ENCODE peak calls at places on chromosomes 2 and 18, in ten cellular contexts. One of them, this sample, is unnamed.

GRCh38 chr2:224405841-224406370 is 4.0 kb upstream of the FAM124B start:
- DNase-seq in K562: no peak
- DNase-seq in GM23248: peak; percentile 37
- DNase-seq in fibroblast of lung: no peak
- DNase-seq in neural progenitor cell: no peak
- DNase-seq in HCT116: no peak
- DNase-seq in neuronal stem cell: no peak
- DNase-seq in PC-3: no peak
- DNase-seq in MM.1S: no peak
- DNase-seq in DND-41: no peak
- DNase-seq in this sample: no peak

GRCh38 chr2:127047054-127047453 is 59.9 kb downstream of the BIN1 start:
- DNase-seq in K562: no peak
- DNase-seq in GM23248: no peak
- DNase-seq in fibroblast of lung: no peak
- DNase-seq in neural progenitor cell: no peak
- DNase-seq in HCT116: no peak
- DNase-seq in neuronal stem cell: no peak
- DNase-seq in PC-3: no peak
- DNase-seq in MM.1S: no peak
- DNase-seq in DND-41: no peak
- DNase-seq in this sample: peak; percentile 68

GRCh38 chr2:27379840-27380625 is 501 bp downstream of the ZNF513 start:
- DNase-seq in K562: peak; percentile 38
- DNase-seq in GM23248: peak; percentile 54
- DNase-seq in fibroblast of lung: peak; percentile 59
- DNase-seq in neural progenitor cell: no peak
- DNase-seq in HCT116: no peak
- DNase-seq in neuronal stem cell: peak; percentile 71
- DNase-seq in PC-3: peak; percentile 38
- DNase-seq in MM.1S: peak; percentile 9
- DNase-seq in DND-41: peak; percentile 36
- DNase-seq in this sample: peak; percentile 93

GRCh38 chr2:214103199-214104001 is 307.5 kb upstream of the VWC2L start:
- DNase-seq in K562: no peak
- DNase-seq in GM23248: no peak
- DNase-seq in fibroblast of lung: no peak
- DNase-seq in neural progenitor cell: no peak
- DNase-seq in HCT116: no peak
- DNase-seq in neuronal stem cell: no peak
- DNase-seq in PC-3: peak; percentile 39
- DNase-seq in MM.1S: peak; percentile 72
- DNase-seq in DND-41: peak; percentile 71
- DNase-seq in this sample: no peak

GRCh38 chr18:59024829-59025228 is 114.9 kb upstream of the SEC11C start:
- DNase-seq in K562: no peak
- DNase-seq in GM23248: peak; percentile 46
- DNase-seq in fibroblast of lung: peak; percentile 78
- DNase-seq in neural progenitor cell: no peak
- DNase-seq in HCT116: no peak
- DNase-seq in neuronal stem cell: no peak
- DNase-seq in PC-3: no peak
- DNase-seq in MM.1S: no peak
- DNase-seq in DND-41: no peak
- DNase-seq in this sample: no peak

GRCh38 chr2:29562896-29563295 is 358.5 kb downstream of the ALK start:
- DNase-seq in K562: no peak
- DNase-seq in GM23248: no peak
- DNase-seq in fibroblast of lung: no peak
- DNase-seq in neural progenitor cell: no peak
- DNase-seq in HCT116: no peak
- DNase-seq in neuronal stem cell: no peak
- DNase-seq in PC-3: no peak
- DNase-seq in MM.1S: no peak
- DNase-seq in DND-41: no peak
- DNase-seq in this sample: no peak

GRCh38 chr2:240055177-240055917 is 2.0 kb upstream of the OR6B3 start:
- DNase-seq in K562: no peak
- DNase-seq in GM23248: no peak
- DNase-seq in fibroblast of lung: no peak
- DNase-seq in neural progenitor cell: no peak
- DNase-seq in HCT116: no peak
- DNase-seq in neuronal stem cell: no peak
- DNase-seq in PC-3: no peak
- DNase-seq in MM.1S: no peak
- DNase-seq in DND-41: no peak
- DNase-seq in this sample: no peak

GRCh38 chr2:209044307-209044706 is 379.5 kb upstream of the MAP2 start:
- DNase-seq in K562: no peak
- DNase-seq in GM23248: no peak
- DNase-seq in fibroblast of lung: no peak
- DNase-seq in neural progenitor cell: no peak
- DNase-seq in HCT116: no peak
- DNase-seq in neuronal stem cell: no peak
- DNase-seq in PC-3: no peak
- DNase-seq in MM.1S: no peak
- DNase-seq in DND-41: no peak
- DNase-seq in this sample: no peak

GRCh38 chr18:13640266-13640860 is 86.0 kb downstream of the FAM210A start:
- DNase-seq in K562: no peak
- DNase-seq in GM23248: no peak
- DNase-seq in fibroblast of lung: no peak
- DNase-seq in neural progenitor cell: no peak
- DNase-seq in HCT116: no peak
- DNase-seq in neuronal stem cell: no peak
- DNase-seq in PC-3: no peak
- DNase-seq in MM.1S: no peak
- DNase-seq in DND-41: no peak
- DNase-seq in this sample: no peak
- H3K27ac ChIP-seq in K562: no peak overlapping the region
- H3K27ac ChIP-seq in GM23248: no peak overlapping the region
- H3K27ac ChIP-seq in fibroblast of lung: no peak overlapping the region
- H3K27ac ChIP-seq in neural progenitor cell: no peak overlapping the region
- H3K27ac ChIP-seq in HCT116: no peak overlapping the region
- H3K27ac ChIP-seq in neuronal stem cell: no peak overlapping the region
- H3K27ac ChIP-seq in PC-3: no peak overlapping the region
- H3K27ac ChIP-seq in MM.1S: no peak overlapping the region
- H3K27ac ChIP-seq in DND-41: no peak overlapping the region
- H3K27ac ChIP-seq in this sample: no peak overlapping the region

GRCh38 chr2:85755122-85756027 is 1.6 kb downstream of the ATOH8 start:
- DNase-seq in K562: no peak
- DNase-seq in GM23248: peak; percentile 80
- DNase-seq in fibroblast of lung: peak; percentile 67
- DNase-seq in neural progenitor cell: peak; percentile 25
- DNase-seq in HCT116: no peak
- DNase-seq in neuronal stem cell: no peak
- DNase-seq in PC-3: no peak
- DNase-seq in MM.1S: no peak
- DNase-seq in DND-41: no peak
- DNase-seq in this sample: peak; percentile 76
- H3K9ac ChIP-seq in K562: no peak overlapping the region
- H3K9ac ChIP-seq in GM23248: peak overlapping the region; percentile 92
- H3K9ac ChIP-seq in fibroblast of lung: peak overlapping the region; percentile 94
- H3K9ac ChIP-seq in neural progenitor cell: no peak overlapping the region
- H3K9ac ChIP-seq in HCT116: no peak overlapping the region
- H3K9ac ChIP-seq in neuronal stem cell: no peak overlapping the region
- H3K9ac ChIP-seq in PC-3: no peak overlapping the region
- H3K9ac ChIP-seq in MM.1S: no peak overlapping the region
- H3K9ac ChIP-seq in DND-41: no peak overlapping the region
- H3K9ac ChIP-seq in this sample: peak overlapping the region; percentile 67

DNA sequence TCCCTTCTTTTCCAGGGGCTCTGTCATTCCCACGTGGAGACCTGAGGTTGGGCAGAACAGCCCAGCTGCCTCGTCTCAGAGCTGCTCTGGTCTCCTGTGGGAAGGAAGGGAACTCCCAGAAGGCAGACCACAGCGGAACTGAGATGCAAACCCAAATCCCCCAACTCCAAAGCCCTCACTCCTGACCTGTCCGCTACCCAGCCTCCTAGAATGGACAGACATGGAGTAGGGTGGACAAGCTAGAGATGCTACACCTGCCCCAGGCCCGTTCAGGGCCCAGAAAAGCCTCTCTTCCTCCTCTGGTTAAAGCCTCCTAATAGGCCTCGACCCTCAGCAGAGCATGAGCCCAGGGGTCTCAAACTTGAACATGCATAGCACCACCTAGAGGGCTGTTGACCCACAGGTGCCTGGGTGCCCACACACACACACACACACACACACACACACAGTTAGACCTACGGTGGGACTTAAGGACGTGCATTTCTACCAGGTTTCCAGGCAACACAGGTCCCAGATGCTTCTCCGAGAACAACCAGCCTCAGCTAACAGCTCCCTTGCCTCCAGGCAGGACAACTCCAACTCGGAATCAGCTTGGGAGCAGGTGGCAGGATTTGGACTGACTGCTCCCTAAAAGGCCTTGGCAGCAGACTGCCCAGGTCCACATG is 93.5 kb downstream of the TNS1 start:
- DNase-seq in K562: no peak
- DNase-seq in GM23248: no peak
- DNase-seq in fibroblast of lung: no peak
- DNase-seq in neural progenitor cell: no peak
- DNase-seq in HCT116: no peak
- DNase-seq in neuronal stem cell: no peak
- DNase-seq in PC-3: no peak
- DNase-seq in MM.1S: no peak
- DNase-seq in DND-41: no peak
- DNase-seq in this sample: no peak
- H3K4me1 ChIP-seq in K562: no peaks in the 10 kb centered on the region
- H3K4me1 ChIP-seq in GM23248: peaks cover 27% of the 10 kb centered on the region
- H3K4me1 ChIP-seq in fibroblast of lung: peaks cover 35% of the 10 kb centered on the region
- H3K4me1 ChIP-seq in neural progenitor cell: no peaks in the 10 kb centered on the region
- H3K4me1 ChIP-seq in HCT116: no peaks in the 10 kb centered on the region
- H3K4me1 ChIP-seq in neuronal stem cell: peaks cover 8% of the 10 kb centered on the region
- H3K4me1 ChIP-seq in PC-3: no peaks in the 10 kb centered on the region
- H3K4me1 ChIP-seq in MM.1S: no peaks in the 10 kb centered on the region
- H3K4me1 ChIP-seq in DND-41: no peaks in the 10 kb centered on the region
- H3K4me1 ChIP-seq in this sample: peaks cover 87% of the 10 kb centered on the region

DNA sequence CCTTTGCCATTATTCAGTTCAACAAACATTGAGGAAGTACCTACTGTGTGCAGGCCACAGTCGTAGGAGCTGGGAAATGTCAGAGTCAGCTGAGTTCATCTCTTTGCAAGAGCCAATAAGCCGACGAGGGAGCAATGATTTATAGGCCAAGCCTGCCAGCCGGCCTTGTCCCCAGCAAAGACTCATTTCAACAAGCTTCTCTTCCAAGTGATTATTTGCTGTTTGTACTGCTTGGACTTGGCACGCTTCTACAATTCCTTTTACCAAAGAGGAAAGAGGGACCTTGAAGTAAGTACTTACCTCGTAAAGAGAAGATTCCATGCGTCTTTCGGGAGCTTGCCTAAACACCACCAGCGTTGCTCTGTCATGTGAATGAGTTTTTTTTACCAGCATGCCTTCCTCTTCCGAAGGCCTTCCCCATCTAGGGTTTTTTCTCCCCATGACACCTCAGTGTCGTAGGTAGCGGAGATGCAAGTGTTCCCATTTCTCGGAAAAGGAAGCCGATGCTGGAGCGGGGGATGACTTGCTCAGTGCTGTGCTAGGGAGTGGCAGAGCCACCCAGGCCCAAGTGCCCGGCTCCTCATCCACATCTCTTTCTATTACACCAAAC is 138.8 kb downstream of the KLHL29 start:
- DNase-seq in K562: no peak
- DNase-seq in GM23248: peak; percentile 53
- DNase-seq in fibroblast of lung: peak; percentile 71
- DNase-seq in neural progenitor cell: no peak
- DNase-seq in HCT116: no peak
- DNase-seq in neuronal stem cell: no peak
- DNase-seq in PC-3: no peak
- DNase-seq in MM.1S: no peak
- DNase-seq in DND-41: no peak
- DNase-seq in this sample: no peak
- H3K27ac ChIP-seq in K562: no peak overlapping the region
- H3K27ac ChIP-seq in GM23248: peak overlapping the region; percentile 88
- H3K27ac ChIP-seq in fibroblast of lung: no peak overlapping the region
- H3K27ac ChIP-seq in neural progenitor cell: no peak overlapping the region
- H3K27ac ChIP-seq in HCT116: peak overlapping the region; percentile 3
- H3K27ac ChIP-seq in neuronal stem cell: no peak overlapping the region
- H3K27ac ChIP-seq in PC-3: no peak overlapping the region
- H3K27ac ChIP-seq in MM.1S: no peak overlapping the region
- H3K27ac ChIP-seq in DND-41: no peak overlapping the region
- H3K27ac ChIP-seq in this sample: peak overlapping the region; percentile 22

GRCh38 chr2:9780368-9781130 is 62.7 kb upstream of the TAF1B start:
- DNase-seq in K562: no peak
- DNase-seq in GM23248: no peak
- DNase-seq in fibroblast of lung: no peak
- DNase-seq in neural progenitor cell: no peak
- DNase-seq in HCT116: no peak
- DNase-seq in neuronal stem cell: no peak
- DNase-seq in PC-3: no peak
- DNase-seq in MM.1S: peak; percentile 22
- DNase-seq in DND-41: no peak
- DNase-seq in this sample: peak; percentile 59
- H3K9ac ChIP-seq in K562: peak overlapping the region; percentile 37
- H3K9ac ChIP-seq in GM23248: no peak overlapping the region
- H3K9ac ChIP-seq in fibroblast of lung: no peak overlapping the region
- H3K9ac ChIP-seq in neural progenitor cell: no peak overlapping the region
- H3K9ac ChIP-seq in HCT116: no peak overlapping the region
- H3K9ac ChIP-seq in neuronal stem cell: no peak overlapping the region
- H3K9ac ChIP-seq in PC-3: no peak overlapping the region
- H3K9ac ChIP-seq in MM.1S: no peak overlapping the region
- H3K9ac ChIP-seq in DND-41: no peak overlapping the region
- H3K9ac ChIP-seq in this sample: no peak overlapping the region